ENCODE peak calls at places on chromosomes 3 and 15, in four cellular contexts. Q, W, S and V are unnamed samples.

GRCh38 chr3:119580148-119580760 is 962 bp downstream of the ADPRH start:
- DNase-seq in W (no peak), Q (no peak), S (no peak), V (no peak)

GRCh38 chr15:62393196-62393595 is 228.1 kb upstream of the C2CD4B start:
- DNase-seq in S (no peak), W (no peak), Q (no peak), V (no peak)

GRCh38 chr3:189914799-189915198 is 205.9 kb downstream of the P3H2 start:
- DNase-seq in Q (no peak), S (no peak), W (no peak), V (no peak)

GRCh38 chr15:81265944-81266775 is 57.8 kb downstream of the STARD5 start:
- DNase-seq in W (peak; percentile 59), S (no peak), Q (peak; percentile 91), V (peak; percentile 90)

GRCh38 chr15:66772967-66773873 is 71.2 kb downstream of the SMAD6 start:
- DNase-seq in W (peak; percentile 75), Q (no peak), S (no peak), V (no peak)

GRCh38 chr3:45758871-45759270 is 37.5 kb downstream of the SLC6A20 start:
- DNase-seq in S (no peak), W (no peak), Q (no peak), V (no peak)

GRCh38 chr3:104411760-104412159 is 954.9 kb upstream of the ALCAM start:
- DNase-seq in Q (no peak), W (no peak), S (no peak), V (no peak)

GRCh38 chr15:91255788-91256187 is 155.7 kb downstream of the SV2B start:
- DNase-seq in Q (no peak), W (no peak), S (no peak), V (no peak)

GRCh38 chr3:157033001-157033400 is 126.9 kb downstream of the CCNL1 start:
- DNase-seq in W (no peak), Q (no peak), S (no peak), V (no peak)

GRCh38 chr15:92807971-92808571 is 92.1 kb upstream of the CHD2 start:
- DNase-seq in S (no peak), Q (no peak), W (no peak), V (no peak)

GRCh38 chr15:56758770-56759449 is 25.6 kb upstream of the ZNF280D start:
- DNase-seq in S (no peak), Q (no peak), W (no peak), V (no peak)

GRCh38 chr3:71237661-71238060 is 345.9 kb downstream of the FOXP1 start:
- DNase-seq in W (no peak), Q (no peak), S (no peak), V (no peak)

GRCh38 chr3:158830391-158830790 is 28.5 kb downstream of the MFSD1 start:
- DNase-seq in W (no peak), Q (no peak), S (no peak), V (no peak)

GRCh38 chr3:69993747-69994146 is 5.8 kb upstream of the SAMMSON start:
- DNase-seq in Q (peak; percentile 8), S (no peak), W (no peak), V (no peak)

GRCh38 chr3:147410518-147411234 is 1.5 kb downstream of the ZIC1 start:
- DNase-seq in S (no peak), Q (no peak), W (no peak), V (peak; percentile 44)

GRCh38 chr3:169772530-169772950 is 656 bp upstream of the MYNN start:
- DNase-seq in S (peak; percentile 59), W (peak; percentile 78), Q (peak; percentile 27), V (peak; percentile 63)

GRCh38 chr15:91345761-91346160 is 245.7 kb downstream of the SV2B start:
- DNase-seq in W (no peak), S (no peak), Q (no peak), V (no peak)

GRCh38 chr15:99989095-99989494 is 255.9 kb upstream of the LYSMD4 start:
- DNase-seq in W (no peak), Q (no peak), S (no peak), V (no peak)

GRCh38 chr3:74033366-74033765 is 408.6 kb upstream of the PDZRN3 start:
- DNase-seq in Q (no peak), W (no peak), S (no peak), V (no peak)

GRCh38 chr3:113631573-113631972 is 64.9 kb downstream of the USF3 start:
- DNase-seq in Q (no peak), W (no peak), S (no peak), V (no peak)

GRCh38 chr3:113631143-113631542 is 65.3 kb downstream of the USF3 start:
- DNase-seq in W (no peak), S (no peak), Q (no peak), V (no peak)

GRCh38 chr3:113637756-113638155 is 58.7 kb downstream of the USF3 start:
- DNase-seq in S (no peak), W (no peak), Q (no peak), V (no peak)

GRCh38 chr3:113638910-113639309 is 57.5 kb downstream of the USF3 start:
- DNase-seq in S (no peak), Q (no peak), W (no peak), V (no peak)

GRCh38 chr3:113634782-113635474 is 61.5 kb downstream of the USF3 start:
- DNase-seq in Q (no peak), W (no peak), S (no peak), V (no peak)
- TF ChIP-seq NR2C2 in Q (no peak), W (no peak), S (no peak), V (no peak)

GRCh38 chr3:186608624-186609215 is 4.1 kb upstream of the AHSG start:
- DNase-seq in Q (no peak), W (no peak), S (no peak), V (no peak)

GRCh38 chr3:186612065-186612464 is 795 bp upstream of the AHSG start:
- DNase-seq in W (no peak), Q (no peak), S (no peak), V (no peak)

GRCh38 chr3:186605561-186606545 is 7.0 kb upstream of the AHSG start:
- DNase-seq in S (no peak), W (peak; percentile 87), Q (no peak), V (no peak)

GRCh38 chr3:186612721-186613636 is at the start of gene AHSG:
- DNase-seq in W (peak; percentile 97), Q (no peak), S (no peak), V (no peak)

DNA sequence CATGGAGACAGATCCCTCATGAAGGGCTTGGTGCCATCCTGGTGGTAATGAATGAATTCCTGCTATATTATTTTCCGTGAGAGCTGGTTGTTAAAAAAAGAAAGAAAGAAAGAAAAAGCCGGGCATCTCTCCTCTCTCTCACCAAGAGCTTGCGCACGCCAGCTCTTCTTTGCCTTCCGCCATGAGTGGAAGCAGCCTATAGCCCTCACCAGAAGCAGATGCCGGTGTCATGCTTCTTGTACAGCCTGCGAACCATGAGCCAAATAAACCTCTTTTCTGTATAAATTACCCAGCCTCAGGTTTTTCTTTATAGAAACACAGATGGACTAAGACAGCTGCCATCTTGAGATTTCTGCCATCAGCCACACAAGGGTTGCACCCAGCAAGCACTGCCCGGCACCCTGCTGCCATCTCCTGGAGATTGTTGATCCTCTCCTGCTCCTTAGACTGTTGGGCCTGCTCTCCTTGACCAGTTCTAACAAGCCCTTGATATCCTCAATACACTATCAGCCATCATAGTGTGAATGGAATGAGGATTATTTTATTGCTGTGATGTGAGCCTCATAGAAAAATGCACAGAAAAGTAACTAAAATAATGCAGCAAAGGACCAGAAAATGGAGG is 3.5 kb upstream of the AHSG start:
- DNase-seq in W (no peak), S (no peak), Q (no peak), V (no peak)
- TF ChIP-seq CTCF in W (peak; percentile 61), S (peak; percentile 46), Q (peak; percentile 69), V (no peak)

GRCh38 chr3:149596136-149596770 is 61.6 kb downstream of the WWTR1 start:
- DNase-seq in W (no peak), S (no peak), Q (no peak), V (no peak)
- TF ChIP-seq ESRRA in W (no peak), S (no peak), Q (no peak), V (no peak)

GRCh38 chr3:65928110-65928509 is 110.6 kb downstream of the MAGI1 start:
- DNase-seq in S (no peak), W (peak; percentile 69), Q (no peak), V (no peak)
- TF ChIP-seq NR2C2 in S (no peak), W (no peak), Q (no peak), V (no peak)

GRCh38 chr15:75367913-75368688 is at the start of gene MAN2C1:
- DNase-seq in Q (peak; percentile 96), W (peak; percentile 95), S (peak; percentile 95), V (peak; percentile 95)
- TF ChIP-seq CTCF in Q (peak; percentile 96), W (peak; percentile 98), S (peak; percentile 95), V (no peak)

GRCh38 chr15:77033729-77034619 is 36.9 kb downstream of the TSPAN3 start:
- DNase-seq in S (no peak), Q (no peak), W (no peak), V (peak; percentile 6)
- TF ChIP-seq ESRRA in S (no peak), Q (no peak), W (no peak), V (no peak)